ENCODE peak calls at places on chromosomes 4 and X, in ten cellular contexts. One of them, this sample, is unnamed.
A peak's percentile ranks its signal among the peaks of the same experiment; 100 is the strongest.

GRCh38 chr4:64417974-64418373 is 8.7 kb upstream of the TECRL start:
- DNase-seq in HepG2: no peak
- DNase-seq in suprapubic skin: no peak
- DNase-seq in Panc1: no peak
- DNase-seq in endothelial cell of umbilical vein: peak; percentile 21
- DNase-seq in GM12892: no peak
- DNase-seq in transverse colon: no peak
- DNase-seq in K562: no peak
- DNase-seq in GM12878: no peak
- DNase-seq in GM23338: no peak
- DNase-seq in this sample: no peak

GRCh38 chr4:166658585-166658984 is 575.7 kb downstream of the SPOCK3 start:
- DNase-seq in HepG2: no peak
- DNase-seq in suprapubic skin: no peak
- DNase-seq in Panc1: no peak
- DNase-seq in endothelial cell of umbilical vein: no peak
- DNase-seq in GM12892: no peak
- DNase-seq in transverse colon: no peak
- DNase-seq in K562: no peak
- DNase-seq in GM12878: peak; percentile 25
- DNase-seq in GM23338: no peak
- DNase-seq in this sample: no peak

GRCh38 chr4:89256203-89256800 is 51.3 kb downstream of the GPRIN3 start:
- DNase-seq in HepG2: no peak
- DNase-seq in suprapubic skin: no peak
- DNase-seq in Panc1: no peak
- DNase-seq in endothelial cell of umbilical vein: no peak
- DNase-seq in GM12892: no peak
- DNase-seq in transverse colon: no peak
- DNase-seq in K562: no peak
- DNase-seq in GM12878: no peak
- DNase-seq in GM23338: no peak
- DNase-seq in this sample: no peak

GRCh38 chrX:132488092-132488749 is 617 bp downstream of the MBNL3 start:
- DNase-seq in HepG2: no peak
- DNase-seq in suprapubic skin: no peak
- DNase-seq in Panc1: no peak
- DNase-seq in endothelial cell of umbilical vein: peak; percentile 37
- DNase-seq in GM12892: no peak
- DNase-seq in transverse colon: peak; percentile 33
- DNase-seq in K562: no peak
- DNase-seq in GM12878: no peak
- DNase-seq in GM23338: no peak
- DNase-seq in this sample: no peak

GRCh38 chr4:108036252-108036651 is 46.6 kb downstream of the HADH start:
- DNase-seq in HepG2: no peak
- DNase-seq in suprapubic skin: no peak
- DNase-seq in Panc1: no peak
- DNase-seq in endothelial cell of umbilical vein: no peak
- DNase-seq in GM12892: peak; percentile 25
- DNase-seq in transverse colon: peak; percentile 58
- DNase-seq in K562: no peak
- DNase-seq in GM12878: no peak
- DNase-seq in GM23338: no peak
- DNase-seq in this sample: peak; percentile 46

GRCh38 chr4:41360214-41360910 is 103.6 kb downstream of the UCHL1 start:
- DNase-seq in HepG2: no peak
- DNase-seq in suprapubic skin: no peak
- DNase-seq in Panc1: no peak
- DNase-seq in endothelial cell of umbilical vein: peak; percentile 70
- DNase-seq in GM12892: no peak
- DNase-seq in transverse colon: peak; percentile 64
- DNase-seq in K562: peak; percentile 20
- DNase-seq in GM12878: no peak
- DNase-seq in GM23338: peak; percentile 74
- DNase-seq in this sample: no peak

GRCh38 chrX:12245650-12246645 is 107.7 kb downstream of the FRMPD4 start:
- DNase-seq in HepG2: no peak
- DNase-seq in suprapubic skin: no peak
- DNase-seq in Panc1: no peak
- DNase-seq in endothelial cell of umbilical vein: no peak
- DNase-seq in GM12892: no peak
- DNase-seq in transverse colon: no peak
- DNase-seq in K562: no peak
- DNase-seq in GM12878: no peak
- DNase-seq in GM23338: no peak
- DNase-seq in this sample: no peak

GRCh38 chr4:150746156-150746555 is 164.2 kb downstream of the MAB21L2 start:
- DNase-seq in HepG2: no peak
- DNase-seq in suprapubic skin: no peak
- DNase-seq in Panc1: no peak
- DNase-seq in endothelial cell of umbilical vein: peak; percentile 68
- DNase-seq in GM12892: no peak
- DNase-seq in transverse colon: no peak
- DNase-seq in K562: no peak
- DNase-seq in GM12878: no peak
- DNase-seq in GM23338: no peak
- DNase-seq in this sample: no peak

GRCh38 chr4:26021417-26022345 is 107.7 kb downstream of the SMIM20 start:
- DNase-seq in HepG2: no peak
- DNase-seq in suprapubic skin: no peak
- DNase-seq in Panc1: no peak
- DNase-seq in endothelial cell of umbilical vein: no peak
- DNase-seq in GM12892: no peak
- DNase-seq in transverse colon: no peak
- DNase-seq in K562: no peak
- DNase-seq in GM12878: no peak
- DNase-seq in GM23338: no peak
- DNase-seq in this sample: no peak

GRCh38 chr4:26020896-26021295 is 106.9 kb downstream of the SMIM20 start:
- DNase-seq in HepG2: peak; percentile 10
- DNase-seq in suprapubic skin: no peak
- DNase-seq in Panc1: no peak
- DNase-seq in endothelial cell of umbilical vein: peak; percentile 19
- DNase-seq in GM12892: no peak
- DNase-seq in transverse colon: no peak
- DNase-seq in K562: no peak
- DNase-seq in GM12878: no peak
- DNase-seq in GM23338: no peak
- DNase-seq in this sample: no peak

GRCh38 chr4:26023191-26023972 is 109.4 kb downstream of the SMIM20 start:
- DNase-seq in HepG2: peak; percentile 13
- DNase-seq in suprapubic skin: no peak
- DNase-seq in Panc1: no peak
- DNase-seq in endothelial cell of umbilical vein: no peak
- DNase-seq in GM12892: no peak
- DNase-seq in transverse colon: no peak
- DNase-seq in K562: no peak
- DNase-seq in GM12878: no peak
- DNase-seq in GM23338: no peak
- DNase-seq in this sample: no peak

GRCh38 chr4:26024079-26024478 is 110.1 kb downstream of the SMIM20 start:
- DNase-seq in HepG2: no peak
- DNase-seq in suprapubic skin: no peak
- DNase-seq in Panc1: no peak
- DNase-seq in endothelial cell of umbilical vein: no peak
- DNase-seq in GM12892: no peak
- DNase-seq in transverse colon: no peak
- DNase-seq in K562: no peak
- DNase-seq in GM12878: no peak
- DNase-seq in GM23338: no peak
- DNase-seq in this sample: no peak

GRCh38 chr4:26022346-26022891 is 108.4 kb downstream of the SMIM20 start:
- DNase-seq in HepG2: peak; percentile 73
- DNase-seq in suprapubic skin: no peak
- DNase-seq in Panc1: peak; percentile 43
- DNase-seq in endothelial cell of umbilical vein: peak; percentile 45
- DNase-seq in GM12892: no peak
- DNase-seq in transverse colon: no peak
- DNase-seq in K562: no peak
- DNase-seq in GM12878: no peak
- DNase-seq in GM23338: no peak
- DNase-seq in this sample: no peak
- TF ChIP-seq POLR2AphosphoS5 in HepG2: no peak
- TF ChIP-seq POLR2AphosphoS5 in suprapubic skin: no peak
- TF ChIP-seq POLR2AphosphoS5 in Panc1: peak; percentile 75
- TF ChIP-seq POLR2AphosphoS5 in endothelial cell of umbilical vein: no peak
- TF ChIP-seq POLR2AphosphoS5 in GM12892: no peak
- TF ChIP-seq POLR2AphosphoS5 in transverse colon: no peak
- TF ChIP-seq POLR2AphosphoS5 in K562: no peak
- TF ChIP-seq POLR2AphosphoS5 in GM12878: no peak
- TF ChIP-seq POLR2AphosphoS5 in GM23338: no peak
- TF ChIP-seq POLR2AphosphoS5 in this sample: no peak

DNA sequence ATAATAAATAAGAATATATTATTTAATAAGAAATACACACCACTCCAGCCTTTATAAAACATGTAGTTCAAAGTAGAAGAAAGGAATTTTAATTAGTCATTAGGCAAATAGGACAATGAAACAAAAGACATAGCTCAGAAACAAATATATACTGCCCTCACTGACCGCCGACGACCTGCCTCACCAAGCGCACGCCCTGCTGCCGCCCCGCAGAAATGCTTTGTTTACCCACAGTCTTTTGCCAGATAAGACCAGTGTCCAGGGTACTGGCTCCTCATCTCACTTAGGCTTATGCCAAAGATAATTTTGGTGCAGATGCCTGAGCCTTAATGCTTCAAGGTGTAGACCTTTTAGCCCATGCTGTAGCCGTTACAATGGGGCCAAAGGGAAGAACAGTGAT is 199.5 kb downstream of the HHIP start:
- DNase-seq in HepG2: no peak
- DNase-seq in suprapubic skin: no peak
- DNase-seq in Panc1: no peak
- DNase-seq in endothelial cell of umbilical vein: no peak
- DNase-seq in GM12892: no peak
- DNase-seq in transverse colon: no peak
- DNase-seq in K562: no peak
- DNase-seq in GM12878: no peak
- DNase-seq in GM23338: no peak
- DNase-seq in this sample: no peak
- TF ChIP-seq POLR2AphosphoS5 in HepG2: no peak
- TF ChIP-seq POLR2AphosphoS5 in suprapubic skin: no peak
- TF ChIP-seq POLR2AphosphoS5 in Panc1: no peak
- TF ChIP-seq POLR2AphosphoS5 in endothelial cell of umbilical vein: no peak
- TF ChIP-seq POLR2AphosphoS5 in GM12892: no peak
- TF ChIP-seq POLR2AphosphoS5 in transverse colon: no peak
- TF ChIP-seq POLR2AphosphoS5 in K562: no peak
- TF ChIP-seq POLR2AphosphoS5 in GM12878: no peak
- TF ChIP-seq POLR2AphosphoS5 in GM23338: no peak
- TF ChIP-seq POLR2AphosphoS5 in this sample: no peak

DNA sequence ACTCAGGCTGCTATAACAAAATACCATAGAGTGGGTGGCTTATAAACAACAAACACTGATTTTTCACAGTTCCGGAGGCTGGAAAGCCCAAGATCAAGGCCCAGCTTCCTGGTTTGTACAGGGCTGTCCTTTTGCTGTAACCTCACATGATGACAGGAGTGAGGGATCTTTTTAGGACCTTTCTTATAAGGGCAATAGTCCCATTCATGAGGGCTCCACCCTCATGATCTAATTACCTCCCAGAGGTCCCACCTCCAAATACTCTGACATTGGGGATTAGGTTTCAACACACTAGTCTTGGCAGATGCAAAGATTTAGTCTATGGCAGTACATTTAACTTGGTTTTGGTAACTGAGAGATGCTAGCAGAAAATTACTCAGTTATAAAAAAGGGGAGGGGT is 20.9 kb downstream of the GPAT3 start:
- DNase-seq in HepG2: no peak
- DNase-seq in suprapubic skin: no peak
- DNase-seq in Panc1: no peak
- DNase-seq in endothelial cell of umbilical vein: no peak
- DNase-seq in GM12892: no peak
- DNase-seq in transverse colon: no peak
- DNase-seq in K562: no peak
- DNase-seq in GM12878: no peak
- DNase-seq in GM23338: no peak
- DNase-seq in this sample: no peak
- TF ChIP-seq POLR2AphosphoS5 in HepG2: no peak
- TF ChIP-seq POLR2AphosphoS5 in suprapubic skin: no peak
- TF ChIP-seq POLR2AphosphoS5 in Panc1: no peak
- TF ChIP-seq POLR2AphosphoS5 in endothelial cell of umbilical vein: no peak
- TF ChIP-seq POLR2AphosphoS5 in GM12892: no peak
- TF ChIP-seq POLR2AphosphoS5 in transverse colon: no peak
- TF ChIP-seq POLR2AphosphoS5 in K562: no peak
- TF ChIP-seq POLR2AphosphoS5 in GM12878: no peak
- TF ChIP-seq POLR2AphosphoS5 in GM23338: no peak
- TF ChIP-seq POLR2AphosphoS5 in this sample: no peak

GRCh38 chrX:100643943-100644587 is at the start of gene SRPX2:
- DNase-seq in HepG2: no peak
- DNase-seq in suprapubic skin: no peak
- DNase-seq in Panc1: peak; percentile 61
- DNase-seq in endothelial cell of umbilical vein: peak; percentile 85
- DNase-seq in GM12892: no peak
- DNase-seq in transverse colon: peak; percentile 50
- DNase-seq in K562: no peak
- DNase-seq in GM12878: no peak
- DNase-seq in GM23338: no peak
- DNase-seq in this sample: no peak

GRCh38 chrX:100643212-100643611 is 787 bp upstream of the SRPX2 start:
- DNase-seq in HepG2: no peak
- DNase-seq in suprapubic skin: no peak
- DNase-seq in Panc1: no peak
- DNase-seq in endothelial cell of umbilical vein: no peak
- DNase-seq in GM12892: no peak
- DNase-seq in transverse colon: no peak
- DNase-seq in K562: no peak
- DNase-seq in GM12878: no peak
- DNase-seq in GM23338: no peak
- DNase-seq in this sample: no peak

GRCh38 chrX:100647739-100648138 is 3.7 kb downstream of the SRPX2 start:
- DNase-seq in HepG2: peak; percentile 60
- DNase-seq in suprapubic skin: no peak
- DNase-seq in Panc1: no peak
- DNase-seq in endothelial cell of umbilical vein: peak; percentile 21
- DNase-seq in GM12892: no peak
- DNase-seq in transverse colon: no peak
- DNase-seq in K562: no peak
- DNase-seq in GM12878: no peak
- DNase-seq in GM23338: no peak
- DNase-seq in this sample: no peak

GRCh38 chrX:100647095-100647494 is 3.1 kb downstream of the SRPX2 start:
- DNase-seq in HepG2: no peak
- DNase-seq in suprapubic skin: no peak
- DNase-seq in Panc1: no peak
- DNase-seq in endothelial cell of umbilical vein: peak; percentile 41
- DNase-seq in GM12892: no peak
- DNase-seq in transverse colon: no peak
- DNase-seq in K562: no peak
- DNase-seq in GM12878: no peak
- DNase-seq in GM23338: no peak
- DNase-seq in this sample: no peak

DNA sequence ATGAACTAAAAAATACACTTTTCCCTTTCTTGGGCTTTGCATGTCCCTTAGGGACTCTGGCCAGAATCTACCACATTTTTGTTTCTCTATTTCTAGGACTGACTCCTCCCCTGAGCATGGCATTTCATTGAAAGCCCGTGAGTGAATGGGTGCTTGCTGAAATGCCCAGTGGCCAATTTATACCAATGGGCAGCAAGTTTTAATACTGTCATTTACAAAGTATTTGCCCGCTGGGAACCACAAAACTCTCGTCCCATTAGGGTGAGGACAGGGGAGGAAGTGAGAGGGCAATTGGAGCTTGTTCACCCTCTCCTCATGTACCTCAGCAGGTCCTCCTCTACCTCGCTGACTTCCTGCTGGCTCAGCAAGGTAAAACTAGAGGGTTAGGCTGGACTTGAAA is 1.1 kb downstream of the SRPX2 start:
- DNase-seq in HepG2: no peak
- DNase-seq in suprapubic skin: no peak
- DNase-seq in Panc1: no peak
- DNase-seq in endothelial cell of umbilical vein: peak; percentile 17
- DNase-seq in GM12892: no peak
- DNase-seq in transverse colon: no peak
- DNase-seq in K562: no peak
- DNase-seq in GM12878: no peak
- DNase-seq in GM23338: no peak
- DNase-seq in this sample: no peak
- TF ChIP-seq POLR2AphosphoS5 in HepG2: no peak
- TF ChIP-seq POLR2AphosphoS5 in suprapubic skin: no peak
- TF ChIP-seq POLR2AphosphoS5 in Panc1: no peak
- TF ChIP-seq POLR2AphosphoS5 in endothelial cell of umbilical vein: no peak
- TF ChIP-seq POLR2AphosphoS5 in GM12892: no peak
- TF ChIP-seq POLR2AphosphoS5 in transverse colon: no peak
- TF ChIP-seq POLR2AphosphoS5 in K562: no peak
- TF ChIP-seq POLR2AphosphoS5 in GM12878: no peak
- TF ChIP-seq POLR2AphosphoS5 in GM23338: no peak
- TF ChIP-seq POLR2AphosphoS5 in this sample: no peak